ENCODE peak calls at places on chromosomes 3 and 15, in five cellular contexts. One of them, this sample, is unnamed.
A peak's percentile ranks its signal among the peaks of the same experiment; 100 is the strongest.

GRCh38 chr15:94230886-94231727 is at the start of gene MCTP2:
- DNase-seq in K562: no peak
- DNase-seq in HepG2: peak; percentile 62
- DNase-seq in GM12878: peak; percentile 57
- DNase-seq in SK-N-SH: peak; percentile 85
- DNase-seq in this sample: peak; percentile 70

GRCh38 chr3:16468114-16469098 is 45.1 kb downstream of the RFTN1 start:
- DNase-seq in K562: no peak
- DNase-seq in HepG2: no peak
- DNase-seq in GM12878: no peak
- DNase-seq in SK-N-SH: peak; percentile 61
- DNase-seq in this sample: no peak

GRCh38 chr3:170961616-170962400 is 53.4 kb upstream of the EIF5A2 start:
- DNase-seq in K562: peak; percentile 15
- DNase-seq in HepG2: peak; percentile 76
- DNase-seq in GM12878: no peak
- DNase-seq in SK-N-SH: peak; percentile 26
- DNase-seq in this sample: peak; percentile 54

GRCh38 chr15:81752149-81752942 is 293.5 kb downstream of the MEX3B start:
- DNase-seq in K562: no peak
- DNase-seq in HepG2: no peak
- DNase-seq in GM12878: no peak
- DNase-seq in SK-N-SH: peak; percentile 75
- DNase-seq in this sample: peak; percentile 15

GRCh38 chr3:105431171-105431570 is 64.5 kb downstream of the ALCAM start:
- DNase-seq in K562: no peak
- DNase-seq in HepG2: no peak
- DNase-seq in GM12878: no peak
- DNase-seq in SK-N-SH: no peak
- DNase-seq in this sample: peak; percentile 13

GRCh38 chr3:4495294-4496110 is 2.4 kb downstream of the ITPR1 start:
- DNase-seq in K562: peak; percentile 45
- DNase-seq in HepG2: no peak
- DNase-seq in GM12878: no peak
- DNase-seq in SK-N-SH: no peak
- DNase-seq in this sample: no peak

GRCh38 chr3:49620728-49621127 is 53.4 kb upstream of the APEH start:
- DNase-seq in K562: no peak
- DNase-seq in HepG2: no peak
- DNase-seq in GM12878: no peak
- DNase-seq in SK-N-SH: no peak
- DNase-seq in this sample: no peak

GRCh38 chr3:52218454-52218853 is 7.0 kb downstream of the TLR9 start:
- DNase-seq in K562: peak; percentile 52
- DNase-seq in HepG2: no peak
- DNase-seq in GM12878: no peak
- DNase-seq in SK-N-SH: no peak
- DNase-seq in this sample: no peak

GRCh38 chr15:51044037-51044712 is 50.5 kb downstream of the TNFAIP8L3 start:
- DNase-seq in K562: no peak
- DNase-seq in HepG2: no peak
- DNase-seq in GM12878: no peak
- DNase-seq in SK-N-SH: no peak
- DNase-seq in this sample: no peak

GRCh38 chr15:81001180-81002003 is 669 bp downstream of the TLNRD1 start:
- DNase-seq in K562: peak; percentile 69
- DNase-seq in HepG2: no peak
- DNase-seq in GM12878: no peak
- DNase-seq in SK-N-SH: peak; percentile 77
- DNase-seq in this sample: peak; percentile 35

GRCh38 chr3:45088543-45088942 is 57.6 kb downstream of the CDCP1 start:
- DNase-seq in K562: no peak
- DNase-seq in HepG2: no peak
- DNase-seq in GM12878: no peak
- DNase-seq in SK-N-SH: no peak
- DNase-seq in this sample: no peak

GRCh38 chr15:96329403-96329981 is 1.0 kb upstream of the NR2F2 start:
- DNase-seq in K562: no peak
- DNase-seq in HepG2: no peak
- DNase-seq in GM12878: no peak
- DNase-seq in SK-N-SH: no peak
- DNase-seq in this sample: no peak

GRCh38 chr3:153291052-153291689 is 129.1 kb downstream of the RAP2B start:
- DNase-seq in K562: peak; percentile 37
- DNase-seq in HepG2: peak; percentile 12
- DNase-seq in GM12878: no peak
- DNase-seq in SK-N-SH: peak; percentile 25
- DNase-seq in this sample: no peak

GRCh38 chr3:108130705-108131104 is 39.9 kb upstream of the CD47 start:
- DNase-seq in K562: no peak
- DNase-seq in HepG2: no peak
- DNase-seq in GM12878: no peak
- DNase-seq in SK-N-SH: no peak
- DNase-seq in this sample: peak; percentile 53

GRCh38 chr3:192408007-192408655 is 319.2 kb downstream of the FGF12 start:
- DNase-seq in K562: no peak
- DNase-seq in HepG2: no peak
- DNase-seq in GM12878: no peak
- DNase-seq in SK-N-SH: no peak
- DNase-seq in this sample: no peak

GRCh38 chr15:74251187-74251811 is 15.2 kb downstream of the CCDC33 start:
- DNase-seq in K562: no peak
- DNase-seq in HepG2: no peak
- DNase-seq in GM12878: no peak
- DNase-seq in SK-N-SH: peak; percentile 54
- DNase-seq in this sample: no peak

GRCh38 chr3:169694117-169694516 is 30.6 kb upstream of the MECOM start:
- DNase-seq in K562: peak; percentile 25
- DNase-seq in HepG2: no peak
- DNase-seq in GM12878: no peak
- DNase-seq in SK-N-SH: no peak
- DNase-seq in this sample: peak; percentile 8

GRCh38 chr15:98174286-98174685 is 213.8 kb downstream of the ARRDC4 start:
- DNase-seq in K562: no peak
- DNase-seq in HepG2: no peak
- DNase-seq in GM12878: no peak
- DNase-seq in SK-N-SH: no peak
- DNase-seq in this sample: no peak

GRCh38 chr3:71360694-71361093 is 222.8 kb downstream of the FOXP1 start:
- DNase-seq in K562: no peak
- DNase-seq in HepG2: no peak
- DNase-seq in GM12878: no peak
- DNase-seq in SK-N-SH: no peak
- DNase-seq in this sample: no peak

GRCh38 chr3:180804871-180805430 is 107.5 kb upstream of the FXR1 start:
- DNase-seq in K562: peak; percentile 34
- DNase-seq in HepG2: peak; percentile 29
- DNase-seq in GM12878: no peak
- DNase-seq in SK-N-SH: no peak
- DNase-seq in this sample: peak; percentile 9

GRCh38 chr3:38497026-38497425 is 886 bp downstream of the EXOG start:
- DNase-seq in K562: peak; percentile 42
- DNase-seq in HepG2: no peak
- DNase-seq in GM12878: no peak
- DNase-seq in SK-N-SH: no peak
- DNase-seq in this sample: peak; percentile 40

GRCh38 chr3:109336272-109336957 is 931 bp downstream of the DPPA4 start:
- DNase-seq in K562: no peak
- DNase-seq in HepG2: no peak
- DNase-seq in GM12878: no peak
- DNase-seq in SK-N-SH: no peak
- DNase-seq in this sample: peak; percentile 7

GRCh38 chr15:60798821-60799220 is 319.9 kb upstream of the ICE2 start:
- DNase-seq in K562: no peak
- DNase-seq in HepG2: peak; percentile 25
- DNase-seq in GM12878: peak; percentile 19
- DNase-seq in SK-N-SH: no peak
- DNase-seq in this sample: peak; percentile 79

GRCh38 chr3:59818-60217 is 136.7 kb upstream of the CHL1 start:
- DNase-seq in K562: no peak
- DNase-seq in HepG2: no peak
- DNase-seq in GM12878: no peak
- DNase-seq in SK-N-SH: no peak
- DNase-seq in this sample: no peak

GRCh38 chr3:42515391-42515916 is 13.0 kb downstream of the VIPR1 start:
- DNase-seq in K562: no peak
- DNase-seq in HepG2: no peak
- DNase-seq in GM12878: no peak
- DNase-seq in SK-N-SH: no peak
- DNase-seq in this sample: no peak

GRCh38 chr3:150439657-150440056 is 31.6 kb downstream of the TSC22D2 start:
- DNase-seq in K562: no peak
- DNase-seq in HepG2: no peak
- DNase-seq in GM12878: no peak
- DNase-seq in SK-N-SH: no peak
- DNase-seq in this sample: peak; percentile 26

DNA sequence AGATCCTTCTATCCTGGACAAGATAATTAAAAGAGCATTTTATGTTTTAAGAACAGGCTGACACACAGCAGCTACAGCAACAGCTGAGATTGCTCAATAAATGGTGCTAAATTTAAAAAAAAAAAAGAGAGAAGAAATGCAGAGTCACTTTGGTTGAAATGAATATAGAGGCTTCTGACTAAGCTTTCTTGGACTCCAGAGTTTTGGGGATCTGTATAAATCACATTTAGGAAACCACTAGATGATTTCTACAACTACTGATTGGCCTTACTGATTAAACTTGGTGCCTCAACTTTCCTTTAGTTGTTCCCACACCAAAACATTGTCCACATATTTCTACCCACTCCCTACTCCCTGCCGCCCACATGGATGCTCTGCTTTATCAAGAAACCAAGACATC is 132.9 kb upstream of the ZBTB20 start:
- DNase-seq in K562: no peak
- DNase-seq in HepG2: no peak
- DNase-seq in GM12878: no peak
- DNase-seq in SK-N-SH: no peak
- DNase-seq in this sample: peak; percentile 38
- TF ChIP-seq MXI1 in K562: no peak
- TF ChIP-seq MXI1 in HepG2: no peak
- TF ChIP-seq MXI1 in GM12878: no peak
- TF ChIP-seq MXI1 in SK-N-SH: no peak
- TF ChIP-seq MXI1 in this sample: no peak

GRCh38 chr3:159856496-159857098 is 132.0 kb upstream of the IL12A start:
- DNase-seq in K562: no peak
- DNase-seq in HepG2: no peak
- DNase-seq in GM12878: no peak
- DNase-seq in SK-N-SH: peak; percentile 52
- DNase-seq in this sample: no peak

GRCh38 chr3:159855599-159856495 is 132.8 kb upstream of the IL12A start:
- DNase-seq in K562: no peak
- DNase-seq in HepG2: no peak
- DNase-seq in GM12878: no peak
- DNase-seq in SK-N-SH: peak; percentile 54
- DNase-seq in this sample: no peak

GRCh38 chr3:159853506-159853864 is 135.2 kb upstream of the IL12A start:
- DNase-seq in K562: no peak
- DNase-seq in HepG2: no peak
- DNase-seq in GM12878: no peak
- DNase-seq in SK-N-SH: no peak
- DNase-seq in this sample: no peak

GRCh38 chr3:159852821-159853505 is 135.7 kb upstream of the IL12A start:
- DNase-seq in K562: no peak
- DNase-seq in HepG2: no peak
- DNase-seq in GM12878: no peak
- DNase-seq in SK-N-SH: no peak
- DNase-seq in this sample: peak; percentile 56

GRCh38 chr3:159854500-159855124 is 134.0 kb upstream of the IL12A start:
- DNase-seq in K562: no peak
- DNase-seq in HepG2: peak; percentile 3
- DNase-seq in GM12878: no peak
- DNase-seq in SK-N-SH: no peak
- DNase-seq in this sample: peak; percentile 97
- TF ChIP-seq RAD21 in K562: no peak
- TF ChIP-seq RAD21 in HepG2: no peak
- TF ChIP-seq RAD21 in GM12878: no peak
- TF ChIP-seq RAD21 in SK-N-SH: no peak
- TF ChIP-seq RAD21 in this sample: no peak

GRCh38 chr3:125087768-125088391 is 32.1 kb upstream of the HEG1 start:
- DNase-seq in K562: no peak
- DNase-seq in HepG2: no peak
- DNase-seq in GM12878: no peak
- DNase-seq in SK-N-SH: no peak
- DNase-seq in this sample: peak; percentile 69

GRCh38 chr3:125085166-125085565 is 29.4 kb upstream of the HEG1 start:
- DNase-seq in K562: no peak
- DNase-seq in HepG2: no peak
- DNase-seq in GM12878: no peak
- DNase-seq in SK-N-SH: no peak
- DNase-seq in this sample: no peak

GRCh38 chr3:125079675-125080045 is 23.9 kb upstream of the HEG1 start:
- DNase-seq in K562: no peak
- DNase-seq in HepG2: peak; percentile 38
- DNase-seq in GM12878: no peak
- DNase-seq in SK-N-SH: no peak
- DNase-seq in this sample: peak; percentile 45

GRCh38 chr3:125080077-125080476 is 24.3 kb upstream of the HEG1 start:
- DNase-seq in K562: no peak
- DNase-seq in HepG2: no peak
- DNase-seq in GM12878: no peak
- DNase-seq in SK-N-SH: no peak
- DNase-seq in this sample: no peak

DNA sequence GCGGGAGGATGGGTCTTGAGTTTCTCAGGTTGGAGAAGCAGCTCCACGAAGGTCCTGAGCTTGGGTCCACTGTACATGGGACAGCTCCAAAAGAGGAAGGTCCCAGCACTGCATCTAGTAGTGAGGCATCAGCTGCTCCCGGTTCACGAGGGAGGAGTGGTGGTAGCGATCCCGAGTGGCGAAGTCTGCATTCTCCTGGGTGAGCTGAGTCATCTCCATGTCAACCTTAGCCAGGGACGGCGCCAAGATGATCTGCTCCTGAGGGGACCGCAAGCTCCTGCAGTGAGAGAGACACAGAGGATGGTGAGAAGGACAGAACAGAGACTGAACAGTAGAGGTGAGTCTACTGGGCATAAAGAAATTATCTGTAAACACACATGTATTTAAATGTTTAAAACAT is 28.0 kb upstream of the HEG1 start:
- DNase-seq in K562: no peak
- DNase-seq in HepG2: no peak
- DNase-seq in GM12878: no peak
- DNase-seq in SK-N-SH: no peak
- DNase-seq in this sample: no peak
- TF ChIP-seq MXI1 in K562: no peak
- TF ChIP-seq MXI1 in HepG2: no peak
- TF ChIP-seq MXI1 in GM12878: no peak
- TF ChIP-seq MXI1 in SK-N-SH: no peak
- TF ChIP-seq MXI1 in this sample: no peak

DNA sequence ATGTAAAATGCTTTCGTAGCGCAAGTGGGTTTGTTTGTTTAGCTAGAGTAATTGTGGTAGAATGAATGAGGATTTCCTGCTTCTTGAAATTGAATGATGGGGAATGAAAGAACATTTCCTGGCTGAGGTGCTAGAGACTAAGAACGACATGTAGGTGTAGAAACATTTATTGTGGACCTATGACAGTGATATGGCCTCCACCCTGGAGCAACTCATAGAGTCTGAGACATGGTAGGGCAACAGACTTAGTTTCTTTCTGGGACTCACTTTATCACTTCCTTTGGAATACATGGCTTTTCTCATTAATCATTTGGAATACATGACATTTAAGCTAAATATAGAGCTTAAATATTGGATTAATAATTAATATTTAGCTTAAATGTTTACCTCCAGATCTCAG is 467.6 kb upstream of the CFAP20DC start:
- DNase-seq in K562: no peak
- DNase-seq in HepG2: no peak
- DNase-seq in GM12878: no peak
- DNase-seq in SK-N-SH: no peak
- DNase-seq in this sample: no peak
- TF ChIP-seq RAD21 in K562: no peak
- TF ChIP-seq RAD21 in HepG2: no peak
- TF ChIP-seq RAD21 in GM12878: no peak
- TF ChIP-seq RAD21 in SK-N-SH: no peak
- TF ChIP-seq RAD21 in this sample: no peak